ENCODE peak calls at places on chromosomes 13 and 19, in eight cellular contexts. N, M, G, I, W, B, C and R are unnamed samples.

GRCh38 chr19:35736913-35737886 is 5.1 kb downstream of the IGFLR1 start:
- DNase-seq in G (no peak), N (no peak), I (no peak), C (no peak), B (no peak), W (no peak), M (peak), R (no peak)

GRCh38 chr19:44741841-44742352 is 6.6 kb upstream of the BCL3 start:
- DNase-seq in G (peak), C (peak), B (no peak), N (peak), I (peak), W (no peak), M (peak), R (peak)

GRCh38 chr19:4987692-4988370 is 18.9 kb downstream of the KDM4B start:
- DNase-seq in W (no peak), N (no peak), C (no peak), M (no peak), I (no peak), B (no peak), G (no peak), R (no peak)

GRCh38 chr19:27779953-27780352 is 1433.0 kb downstream of the UQCRFS1 start:
- DNase-seq in W (no peak), M (no peak), G (no peak), B (no peak), N (no peak), I (no peak), C (no peak), R (no peak)

GRCh38 chr13:22041741-22042140 is 370.9 kb downstream of the FGF9 start:
- DNase-seq in B (no peak), M (no peak), W (no peak), N (no peak), I (no peak), C (no peak), G (no peak), R (no peak)

GRCh38 chr13:33276581-33276980 is 9.0 kb downstream of the STARD13 start:
- DNase-seq in B (no peak), G (no peak), I (no peak), W (no peak), C (no peak), N (no peak), M (no peak), R (no peak)

GRCh38 chr13:49357694-49358093 is 86.2 kb downstream of the CAB39L start:
- DNase-seq in B (no peak), G (peak), N (peak), C (no peak), W (no peak), I (no peak), M (no peak), R (no peak)

GRCh38 chr13:110254751-110255553 is 52.0 kb downstream of the COL4A1 start:
- DNase-seq in W (no peak), G (no peak), N (no peak), C (no peak), I (no peak), B (no peak), M (no peak), R (no peak)

GRCh38 chr19:390386-391198 is 18.4 kb downstream of the C2CD4C start:
- DNase-seq in W (no peak), C (no peak), N (no peak), M (no peak), I (no peak), G (no peak), B (no peak), R (no peak)

GRCh38 chr13:98997738-98998641 is 20.1 kb upstream of the DOCK9 start:
- DNase-seq in W (peak), G (peak), I (no peak), C (no peak), B (no peak), M (no peak), N (peak), R (no peak)

GRCh38 chr19:38557205-38557799 is 60.5 kb downstream of the MAP4K1 start:
- DNase-seq in C (no peak), N (no peak), I (no peak), G (no peak), M (peak), B (no peak), W (peak), R (no peak)

GRCh38 chr13:112637017-112637801 is 49.3 kb upstream of the TUBGCP3 start:
- DNase-seq in G (no peak), B (no peak), M (no peak), N (no peak), W (no peak), I (peak), C (no peak), R (no peak)

GRCh38 chr13:76813874-76814273 is 72.3 kb downstream of the KCTD12 start:
- DNase-seq in W (no peak), G (no peak), B (no peak), N (no peak), I (no peak), M (peak), C (no peak), R (no peak)

GRCh38 chr13:39959497-39959896 is 304.0 kb downstream of the COG6 start:
- DNase-seq in C (no peak), B (no peak), G (no peak), M (no peak), I (no peak), N (no peak), W (no peak), R (no peak)

GRCh38 chr19:743168-743687 is 7.7 kb upstream of the MISP start:
- DNase-seq in M (peak), W (no peak), C (no peak), B (no peak), N (no peak), I (no peak), G (no peak), R (peak)

GRCh38 chr19:17817668-17818363 is 3.5 kb downstream of the INSL3 start:
- DNase-seq in I (no peak), B (no peak), N (no peak), G (no peak), W (no peak), C (no peak), M (no peak), R (no peak)

GRCh38 chr19:46716013-46716671 is 772 bp downstream of the PRKD2 start:
- DNase-seq in C (peak), B (no peak), G (no peak), W (no peak), M (peak), I (peak), N (peak), R (no peak)

GRCh38 chr19:8988204-8988603 is 22.0 kb downstream of the MUC16 start:
- DNase-seq in I (peak), N (no peak), G (no peak), M (no peak), W (peak), C (no peak), B (peak), R (no peak)

GRCh38 chr19:7605490-7606222 is 10.0 kb downstream of the CAMSAP3 start:
- DNase-seq in N (peak), C (no peak), B (no peak), W (no peak), M (peak), G (no peak), I (peak), R (no peak)

GRCh38 chr19:15304140-15304705 is 28.1 kb downstream of the BRD4 start:
- DNase-seq in I (no peak), B (no peak), W (no peak), C (no peak), M (no peak), N (peak), G (no peak), R (peak)

GRCh38 chr19:2302319-2303208 is 5.4 kb downstream of the LINGO3 start:
- DNase-seq in M (no peak), C (peak), W (peak), N (no peak), I (peak), B (no peak), G (no peak), R (peak)

GRCh38 chr19:46478356-46478986 is 7.1 kb upstream of the PNMA8A start:
- DNase-seq in C (no peak), I (no peak), G (no peak), B (no peak), M (no peak), W (no peak), N (no peak), R (no peak)

GRCh38 chr19:39937094-39937493 is 2.7 kb upstream of the FCGBP start:
- DNase-seq in W (peak), B (no peak), M (peak), G (no peak), I (no peak), C (no peak), N (no peak), R (no peak)

GRCh38 chr19:10899171-10899653 is 27.9 kb downstream of the CARM1 start:
- DNase-seq in B (no peak), G (no peak), I (no peak), C (no peak), N (peak), M (peak), W (no peak), R (peak)

GRCh38 chr19:33750587-33751385 is 45.9 kb upstream of the KCTD15 start:
- DNase-seq in W (no peak), G (no peak), C (no peak), M (no peak), I (no peak), N (no peak), B (no peak), R (no peak)